ENCODE peak calls at places on chromosomes 13 and 19, in four cellular contexts. D is WERI-Rb-1, W is PC-3, S is tibial nerve. U is an unnamed sample.

GRCh38 chr13:26784704-26785639 is 24.4 kb upstream of the GPR12 start:
- DNase-seq in D (no peak), W (no peak), S (peak), U (peak)

GRCh38 chr13:77583551-77583950 is 48.0 kb downstream of the SCEL start:
- DNase-seq in D (no peak), W (no peak), S (no peak), U (no peak)

GRCh38 chr19:20038358-20039202 is 725 bp downstream of the ZNF682 start:
- DNase-seq in D (no peak), W (no peak), S (no peak), U (no peak)

GRCh38 chr13:32881074-32881791 is 135.0 kb upstream of the KL start:
- DNase-seq in D (no peak), W (peak), S (no peak), U (no peak)

GRCh38 chr13:24650157-24650556 is 30.1 kb upstream of the ATP12A start:
- DNase-seq in D (no peak), W (no peak), S (no peak), U (no peak)

GRCh38 chr19:49680473-49681351 is 3.6 kb downstream of the PRMT1 start:
- DNase-seq in D (peak), W (peak), S (peak), U (peak)

GRCh38 chr19:10102787-10103236 is 334 bp upstream of the ANGPTL6 start:
- DNase-seq in D (no peak), W (no peak), S (no peak), U (peak)

GRCh38 chr13:29546662-29547061 is 48.8 kb downstream of the SLC7A1 start:
- DNase-seq in D (no peak), W (no peak), S (no peak), U (no peak)

GRCh38 chr13:107866007-107866665 is 349.2 kb downstream of the LIG4 start:
- DNase-seq in D (peak), W (peak), S (no peak), U (peak)

GRCh38 chr19:55563261-55563690 is 17.4 kb downstream of the ZNF579 start:
- DNase-seq in D (peak), W (no peak), S (no peak), U (peak)

GRCh38 chr19:16249826-16250434 is 52.2 kb downstream of the AP1M1 start:
- DNase-seq in D (no peak), W (no peak), S (no peak), U (no peak)

GRCh38 chr19:38743394-38744297 is 628 bp downstream of the CAPN12 start:
- DNase-seq in D (no peak), W (no peak), S (no peak), U (peak)

GRCh38 chr13:54733639-54734038 is 1705.0 kb downstream of the OLFM4 start:
- DNase-seq in D (no peak), W (no peak), S (no peak), U (peak)

GRCh38 chr19:16836115-16836905 is 7.1 kb downstream of the SIN3B start:
- DNase-seq in D (peak), W (no peak), S (peak), U (peak)

GRCh38 chr13:82688400-82688999 is 1193.8 kb downstream of the SLITRK1 start:
- DNase-seq in D (no peak), W (peak), S (no peak), U (no peak)

GRCh38 chr19:19448238-19448544 is 42.7 kb downstream of the GATAD2A start:
- DNase-seq in D (no peak), W (no peak), S (no peak), U (no peak)

GRCh38 chr19:5032101-5032967 is 63.4 kb downstream of the KDM4B start:
- DNase-seq in D (no peak), W (no peak), S (no peak), U (peak)

GRCh38 chr19:1388637-1389026 is 4.9 kb downstream of the NDUFS7 start:
- DNase-seq in D (no peak), W (no peak), S (no peak), U (no peak)

GRCh38 chr13:77714119-77714755 is 16.8 kb downstream of the SLAIN1 start:
- DNase-seq in D (no peak), W (no peak), S (no peak), U (no peak)

GRCh38 chr13:67226686-67227085 is 3.5 kb downstream of the PCDH9 start:
- DNase-seq in D (no peak), W (no peak), S (no peak), U (no peak)
- H3K4me3 ChIP-seq in D (no peak), W (no peak), S (peak), U (no peak)

GRCh38 chr13:75872970-75873369 is 236.8 kb downstream of the LMO7 start:
- DNase-seq in D (no peak), W (no peak), S (no peak), U (no peak)

GRCh38 chr13:75869981-75870380 is 233.9 kb downstream of the LMO7 start:
- DNase-seq in D (no peak), W (no peak), S (no peak), U (no peak)

GRCh38 chr13:75871059-75871458 is 234.9 kb downstream of the LMO7 start:
- DNase-seq in D (no peak), W (no peak), S (no peak), U (no peak)

GRCh38 chr13:75867718-75868117 is 231.6 kb downstream of the LMO7 start:
- DNase-seq in D (no peak), W (no peak), S (no peak), U (no peak)

DNA sequence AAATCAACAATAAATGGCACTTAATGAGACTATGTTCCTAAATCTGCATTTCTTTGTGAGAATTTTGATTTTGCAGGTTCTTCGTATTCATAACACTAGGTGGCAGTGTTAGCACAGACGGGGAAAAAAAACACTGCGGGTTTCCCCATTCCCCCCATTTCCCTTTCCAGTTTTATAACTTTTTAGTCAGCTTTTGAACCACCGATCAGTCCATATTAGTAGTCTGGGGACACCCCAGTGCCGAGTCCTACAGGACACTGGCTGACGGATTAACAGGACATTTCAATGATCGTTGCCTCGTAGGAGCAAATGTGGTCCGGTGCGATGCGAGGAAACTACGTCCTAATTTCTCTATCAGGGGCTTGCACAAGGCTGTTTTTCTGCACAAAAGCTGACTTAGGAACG is 234.3 kb downstream of the LMO7 start:
- DNase-seq in D (no peak), W (peak), S (peak), U (peak)
- H3K4me3 ChIP-seq in D (no peak), W (peak), S (peak), U (no peak)

DNA sequence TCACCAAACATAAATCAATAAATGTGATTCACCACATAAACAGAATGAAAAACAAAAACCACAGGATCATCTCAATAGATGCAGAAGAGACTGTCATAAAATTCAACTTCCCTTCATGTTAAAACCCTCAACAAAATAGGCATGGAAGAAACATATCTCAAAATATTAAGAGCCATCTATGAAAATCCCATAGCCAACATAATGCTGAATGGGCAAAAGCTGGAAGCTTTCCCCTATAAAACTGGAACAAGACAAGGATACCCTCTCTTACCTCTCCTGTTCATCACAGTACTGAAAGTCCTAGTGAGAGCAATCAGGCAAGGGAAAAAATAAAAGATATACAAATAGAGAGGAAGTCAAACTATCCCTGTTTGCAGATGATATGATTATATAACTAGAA is 806.1 kb upstream of the MIR17HG start:
- DNase-seq in D (no peak), W (no peak), S (no peak), U (no peak)
- H3K4me3 ChIP-seq in D (no peak), W (no peak), S (no peak), U (no peak)

GRCh38 chr19:2462635-2463421 is 6.1 kb upstream of the LMNB2 start:
- DNase-seq in D (peak), W (peak), S (peak), U (peak)

GRCh38 chr19:2464389-2464788 is 7.6 kb upstream of the LMNB2 start:
- DNase-seq in D (no peak), W (no peak), S (no peak), U (no peak)

GRCh38 chr19:2458054-2458453 is 1.3 kb upstream of the LMNB2 start:
- DNase-seq in D (no peak), W (no peak), S (no peak), U (no peak)

GRCh38 chr19:2460245-2460644 is 3.5 kb upstream of the LMNB2 start:
- DNase-seq in D (no peak), W (no peak), S (no peak), U (no peak)

GRCh38 chr19:2461751-2462634 is 5.2 kb upstream of the LMNB2 start:
- DNase-seq in D (no peak), W (peak), S (no peak), U (peak)
- H3K4me3 ChIP-seq in D (no peak), W (peak), S (peak), U (peak)

GRCh38 chr13:43316997-43317396 is 293.6 kb downstream of the DNAJC15 start:
- DNase-seq in D (no peak), W (no peak), S (peak), U (peak)
- H3K4me3 ChIP-seq in D (no peak), W (no peak), S (peak), U (no peak)

DNA sequence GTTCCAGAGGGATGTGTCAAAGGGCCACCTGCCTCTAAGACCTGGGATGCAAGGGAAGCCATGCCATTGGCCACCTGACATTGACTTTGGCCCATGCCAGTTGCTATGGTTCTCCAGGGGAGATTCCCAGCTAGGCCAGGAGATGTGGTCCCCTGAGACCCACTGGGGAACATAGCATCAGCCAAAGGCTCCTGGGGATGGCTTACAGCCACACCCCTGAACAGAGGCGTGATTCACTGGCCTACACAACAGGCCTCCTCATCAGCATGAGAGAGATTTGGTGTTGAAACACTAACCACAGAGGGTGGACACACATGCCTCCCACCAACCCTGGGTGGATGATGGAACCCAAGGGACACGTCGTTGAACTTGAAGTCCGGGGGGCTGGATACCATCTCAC is 14.4 kb downstream of the IQCN start:
- DNase-seq in D (no peak), W (no peak), S (no peak), U (no peak)
- H3K4me3 ChIP-seq in D (no peak), W (no peak), S (no peak), U (no peak)

GRCh38 chr13:61180245-61180644 is 235.4 kb downstream of the PCDH20 start:
- DNase-seq in D (no peak), W (no peak), S (no peak), U (no peak)
- H3K4me3 ChIP-seq in D (no peak), W (no peak), S (no peak), U (no peak)

DNA sequence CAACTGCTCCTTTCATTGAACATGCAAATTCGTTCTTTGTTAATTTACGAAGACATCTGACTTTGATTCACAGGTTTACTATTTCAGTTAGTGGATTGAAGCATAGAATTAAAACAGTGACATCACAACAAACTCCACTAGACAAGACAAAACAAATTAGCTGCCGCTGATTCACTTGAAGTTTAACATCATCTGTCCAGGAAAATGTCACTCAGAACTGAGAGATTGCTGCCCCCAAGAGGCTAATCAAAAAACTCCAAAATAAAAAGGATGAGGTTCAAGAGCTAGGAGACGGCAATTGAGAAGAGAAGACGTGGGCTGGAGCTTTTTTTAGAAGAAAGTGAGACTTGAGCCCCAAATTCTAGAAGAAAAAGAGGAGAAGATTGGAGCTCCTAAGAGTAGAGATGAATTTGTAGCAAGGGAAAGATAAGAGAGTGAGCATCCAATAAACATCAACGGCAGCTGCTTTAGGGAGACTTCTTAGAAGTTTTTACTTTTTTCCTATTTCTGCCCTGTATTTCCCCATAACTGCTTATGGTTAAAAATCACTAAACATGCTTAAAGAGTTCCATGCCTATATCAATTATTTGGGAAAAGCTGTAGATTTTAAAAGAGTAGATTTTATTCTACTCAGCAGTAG is 40.8 kb upstream of the TPP2 start:
- DNase-seq in D (peak), W (peak), S (no peak), U (peak)
- H3K4me3 ChIP-seq in D (no peak), W (no peak), S (no peak), U (no peak)